ENCODE peak calls at places on chromosomes 16 and 17, in eight cellular contexts. D is left ventricle myocardium inferior, A is cardiac fibroblast, M is tibial artery, S is fibroblast of the aortic adventitia, P is bronchial epithelial cell, I is GM23338, O is pancreas. E is an unnamed sample.
A peak's percentile ranks its signal among the peaks of the same experiment; 100 is the strongest.

GRCh38 chr16:57519796-57520360 is 16.5 kb downstream of the CCDC102A start:
- DNase-seq in M (peak; percentile 67), I (peak; percentile 88), S (peak; percentile 69), D (peak; percentile 78), A (peak; percentile 71), O (peak; percentile 57), P (peak; percentile 37), E (no peak)

GRCh38 chr16:70770291-70770967 is 30.5 kb downstream of the VAC14 start:
- DNase-seq in D (no peak), O (no peak), S (no peak), I (no peak), M (no peak), P (no peak), A (no peak), E (no peak)

GRCh38 chr17:29140631-29141483 is 39.3 kb downstream of the MYO18A start:
- DNase-seq in S (peak; percentile 53), A (no peak), D (no peak), P (no peak), I (peak; percentile 23), M (no peak), O (no peak), E (no peak)

GRCh38 chr17:80782536-80783427 is 208.9 kb upstream of the CHMP6 start:
- DNase-seq in S (no peak), M (no peak), A (peak; percentile 25), P (no peak), O (no peak), D (no peak), I (no peak), E (no peak)

GRCh38 chr16:48531011-48531962 is 78.7 kb downstream of the N4BP1 start:
- DNase-seq in P (no peak), S (peak; percentile 75), O (no peak), M (peak; percentile 50), I (no peak), D (peak; percentile 53), A (no peak), E (no peak)

GRCh38 chr17:56918916-56919315 is 5.1 kb upstream of the TRIM25 start:
- DNase-seq in I (no peak), D (no peak), O (no peak), S (peak; percentile 53), M (no peak), P (peak; percentile 93), A (peak; percentile 87), E (no peak)

GRCh38 chr16:55559933-55560516 is 6.5 kb upstream of the CAPNS2 start:
- DNase-seq in I (no peak), M (no peak), S (no peak), P (no peak), A (no peak), O (no peak), D (no peak), E (no peak)

GRCh38 chr17:64698725-64699124 is 36.6 kb upstream of the SMURF2 start:
- DNase-seq in I (no peak), A (peak; percentile 56), O (no peak), M (no peak), D (no peak), P (no peak), S (peak; percentile 62), E (no peak)

GRCh38 chr16:56551796-56552738 is 12.8 kb upstream of the MT4 start:
- DNase-seq in D (no peak), S (peak; percentile 12), M (no peak), P (no peak), I (no peak), O (no peak), A (no peak), E (no peak)

GRCh38 chr16:47162670-47163420 is 19.1 kb upstream of the NETO2 start:
- DNase-seq in P (no peak), M (no peak), S (peak; percentile 25), D (no peak), I (peak; percentile 16), O (no peak), A (no peak), E (no peak)

GRCh38 chr16:30948087-30948955 is 547 bp upstream of the ORAI3 start:
- DNase-seq in D (peak; percentile 83), P (peak; percentile 89), S (peak; percentile 98), O (peak; percentile 90), I (peak; percentile 100), M (peak; percentile 94), A (peak; percentile 98), E (peak; percentile 87)

GRCh38 chr17:57819273-57819672 is 30.6 kb downstream of the MRPS23 start:
- DNase-seq in M (no peak), O (no peak), I (no peak), S (no peak), P (peak; percentile 90), D (no peak), A (no peak), E (no peak)

GRCh38 chr16:83949724-83950001 is 3.4 kb upstream of the OSGIN1 start:
- DNase-seq in I (no peak), D (no peak), S (no peak), A (no peak), M (no peak), O (no peak), P (no peak), E (no peak)

GRCh38 chr16:58670177-58670576 is 14.4 kb downstream of the SLC38A7 start:
- DNase-seq in I (no peak), O (no peak), P (no peak), D (no peak), S (no peak), A (no peak), M (no peak), E (no peak)

GRCh38 chr16:57301126-57301817 is 16.8 kb upstream of the PLLP start:
- DNase-seq in I (peak; percentile 65), D (no peak), M (peak; percentile 34), S (no peak), O (peak; percentile 16), A (no peak), P (no peak), E (no peak)

GRCh38 chr16:14486520-14487303 is 143.3 kb downstream of the PARN start:
- DNase-seq in P (peak; percentile 86), I (peak; percentile 46), M (peak; percentile 88), O (peak; percentile 88), A (peak; percentile 93), S (peak; percentile 98), D (peak; percentile 76), E (peak; percentile 85)

GRCh38 chr16:636206-637080 is at the start of gene METTL26:
- DNase-seq in O (peak; percentile 94), S (peak; percentile 93), P (peak; percentile 82), D (peak; percentile 97), I (peak; percentile 98), M (peak; percentile 98), A (peak; percentile 96), E (peak; percentile 59)
- TF ChIP-seq CTCF in O (no peak), S (no peak), P (peak; percentile 4), D (no peak), I (no peak), M (no peak), A (no peak), E (no peak)

GRCh38 chr17:44827863-44828262 is 2.2 kb downstream of the GJC1 start:
- DNase-seq in O (no peak), A (peak; percentile 31), I (no peak), P (peak; percentile 35), D (no peak), S (no peak), M (no peak), E (no peak)
- H3K4me3 ChIP-seq in O (no peak overlapping the region), A (no peak overlapping the region), I (peak overlapping the region; percentile 75), P (no peak overlapping the region), D (peak overlapping the region; percentile 80), S (no peak overlapping the region), M (no peak overlapping the region), E (peak overlapping the region; percentile 83)

GRCh38 chr16:85798283-85798776 is 1.0 kb downstream of the EMC8 start:
- DNase-seq in P (peak; percentile 18), M (no peak), S (peak; percentile 4), D (no peak), I (peak; percentile 24), A (no peak), O (no peak), E (no peak)
- TF ChIP-seq CTCF in P (no peak), M (no peak), S (no peak), D (no peak), I (no peak), A (no peak), O (no peak), E (no peak)

DNA sequence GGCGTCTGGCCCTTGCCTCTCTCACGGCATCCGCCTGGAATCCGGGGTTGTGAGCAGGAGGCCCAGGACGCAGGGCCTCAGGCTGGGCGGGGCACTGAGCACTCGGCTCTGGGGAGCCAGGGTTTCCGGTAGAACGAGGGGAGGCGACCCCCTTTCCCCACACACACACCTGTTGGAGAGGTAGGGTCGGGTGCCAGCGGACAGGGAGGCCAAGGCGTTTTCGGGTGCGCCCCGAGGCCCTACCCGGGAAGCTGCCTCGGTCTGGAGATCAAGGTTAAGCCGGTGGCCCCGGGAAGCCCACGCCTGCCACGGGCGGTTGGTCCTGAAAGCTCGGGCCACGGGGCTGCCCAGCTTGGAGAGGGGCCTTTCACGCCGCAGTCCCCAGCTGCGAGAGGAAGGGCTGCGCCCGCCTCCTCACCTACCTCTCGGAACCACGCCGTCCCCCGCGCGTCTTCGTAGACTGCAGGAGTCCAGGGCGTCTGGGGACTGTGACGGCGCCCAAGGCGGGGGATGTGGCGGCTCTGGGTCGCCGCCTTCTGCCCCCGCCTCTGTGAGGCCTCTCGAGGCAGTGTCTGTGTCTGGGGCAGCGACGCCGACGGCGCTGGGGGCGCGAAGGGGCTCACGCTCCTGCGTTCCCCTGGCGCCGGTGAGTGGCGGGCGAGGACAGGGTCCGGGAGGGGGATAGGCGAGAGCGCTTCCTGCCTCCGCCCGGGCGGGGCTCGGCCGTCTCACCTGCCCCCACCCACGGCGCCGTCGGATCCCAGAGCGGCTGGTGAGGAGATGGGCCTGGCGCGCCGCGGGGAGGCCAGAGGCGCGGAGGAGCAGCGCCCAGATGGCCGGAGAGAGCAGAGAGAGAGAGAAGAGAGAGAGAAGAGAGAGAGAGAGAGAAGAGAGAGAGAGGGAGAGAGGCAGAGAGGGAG is 20.3 kb upstream of the HOXB9 start:
- DNase-seq in O (no peak), A (no peak), S (no peak), D (no peak), M (no peak), P (no peak), I (peak; percentile 68), E (no peak)
- H3K4me3 ChIP-seq in O (no peak overlapping the region), A (no peak overlapping the region), S (no peak overlapping the region), D (peak overlapping the region; percentile 54), M (no peak overlapping the region), P (no peak overlapping the region), I (peak overlapping the region; percentile 54), E (no peak overlapping the region)

GRCh38 chr16:62077998-62078397 is 41.8 kb upstream of the CDH8 start:
- DNase-seq in M (no peak), A (peak; percentile 3), I (peak; percentile 81), P (peak; percentile 0), S (no peak), D (no peak), O (no peak), E (no peak)
- TF ChIP-seq CTCF in M (no peak), A (no peak), I (peak; percentile 83), P (no peak), S (no peak), D (no peak), O (no peak), E (no peak)

DNA sequence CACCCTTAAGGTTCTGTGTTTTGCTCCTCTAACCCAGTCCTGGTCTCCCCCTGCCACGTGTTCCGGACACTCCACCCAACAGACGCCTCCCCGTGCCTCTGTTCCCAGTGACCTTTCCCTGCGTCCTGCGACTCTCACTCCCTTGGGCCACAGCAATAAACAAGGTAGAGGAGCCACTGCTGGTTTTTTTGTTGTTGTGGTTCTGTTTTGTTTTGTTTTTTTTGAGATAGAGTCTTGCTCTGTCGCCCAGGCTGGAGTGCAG is 3.7 kb upstream of the NPW start:
- DNase-seq in S (no peak), P (no peak), A (no peak), I (no peak), O (no peak), M (no peak), D (no peak), E (no peak)
- H3K4me3 ChIP-seq in S (no peak overlapping the region), P (no peak overlapping the region), A (no peak overlapping the region), I (no peak overlapping the region), O (no peak overlapping the region), M (no peak overlapping the region), D (no peak overlapping the region), E (no peak overlapping the region)

E was measured in BJ.